ENCODE peak calls at places on chromosomes 6 and 20, in four cellular contexts. R is right atrium auricular region, C is endothelial cell, Z is left ventricle myocardium inferior. B is an unnamed sample.

GRCh38 chr6:87756858-87757257 is 54.8 kb upstream of the AKIRIN2 start:
- DNase-seq in R (peak), C (no peak), Z (no peak), B (peak)

GRCh38 chr20:20211274-20211987 is 156.5 kb upstream of the INSM1 start:
- DNase-seq in R (no peak), C (no peak), Z (no peak), B (no peak)

GRCh38 chr20:63155266-63156165 is 60.4 kb downstream of the YTHDF1 start:
- DNase-seq in R (no peak), C (no peak), Z (no peak), B (no peak)

GRCh38 chr6:128174724-128175123 is 273.9 kb upstream of the THEMIS start:
- DNase-seq in R (no peak), C (no peak), Z (no peak), B (no peak)

GRCh38 chr6:170122676-170123075 is 168.2 kb downstream of the DLL1 start:
- DNase-seq in R (peak), C (no peak), Z (no peak), B (no peak)

GRCh38 chr20:26218301-26218700 is 521.6 kb upstream of the ZNF337 start:
- DNase-seq in R (no peak), C (no peak), Z (no peak), B (no peak)

GRCh38 chr20:63478346-63479302 is 6.2 kb upstream of the KCNQ2 start:
- DNase-seq in R (no peak), C (no peak), Z (no peak), B (no peak)

GRCh38 chr6:74073896-74074295 is 377.9 kb downstream of the CD109 start:
- DNase-seq in R (no peak), C (no peak), Z (no peak), B (no peak)

GRCh38 chr6:76481101-76481500 is 408.6 kb upstream of the IMPG1 start:
- DNase-seq in R (no peak), C (no peak), Z (no peak), B (no peak)

GRCh38 chr6:118996289-118996820 is 61.4 kb upstream of the MCM9 start:
- DNase-seq in R (no peak), C (no peak), Z (no peak), B (no peak)

GRCh38 chr20:31700747-31701146 is 21.9 kb downstream of the BCL2L1 start:
- DNase-seq in R (no peak), C (no peak), Z (no peak), B (no peak)

GRCh38 chr6:45737331-45738056 is 278.2 kb downstream of the CLIC5 start:
- DNase-seq in R (no peak), C (no peak), Z (no peak), B (peak)

GRCh38 chr20:19460386-19460785 is 247.9 kb downstream of the SLC24A3 start:
- DNase-seq in R (no peak), C (no peak), Z (no peak), B (no peak)

GRCh38 chr20:63008541-63009043 is 1.8 kb upstream of the BHLHE23 start:
- DNase-seq in R (no peak), C (no peak), Z (no peak), B (no peak)

GRCh38 chr6:138162947-138163569 is 1.3 kb downstream of the ARFGEF3 start:
- DNase-seq in R (no peak), C (no peak), Z (no peak), B (no peak)

GRCh38 chr20:39825524-39825923 is 863.4 kb downstream of the DHX35 start:
- DNase-seq in R (no peak), C (no peak), Z (no peak), B (no peak)

GRCh38 chr20:23151885-23152284 is 65.8 kb upstream of the CD93 start:
- DNase-seq in R (peak), C (no peak), Z (no peak), B (no peak)

GRCh38 chr20:16926626-16927025 is 178.5 kb downstream of the OTOR start:
- DNase-seq in R (no peak), C (no peak), Z (no peak), B (no peak)

GRCh38 chr20:10414982-10415650 is 18.9 kb downstream of the MKKS start:
- DNase-seq in R (no peak), C (no peak), Z (no peak), B (no peak)

GRCh38 chr6:15907914-15908518 is 220.9 kb upstream of the MYLIP start:
- DNase-seq in R (no peak), C (no peak), Z (no peak), B (no peak)

GRCh38 chr6:117270960-117271507 is 5.7 kb downstream of the VGLL2 start:
- DNase-seq in R (no peak), C (no peak), Z (no peak), B (no peak)

GRCh38 chr6:148769304-148769968 is 22.6 kb downstream of the UST start:
- DNase-seq in R (no peak), C (no peak), Z (no peak), B (no peak)

GRCh38 chr6:84268781-84269180 is 41.3 kb upstream of the CEP162 start:
- DNase-seq in R (no peak), C (no peak), Z (no peak), B (no peak)

GRCh38 chr6:128238248-128238647 is 282.2 kb downstream of the PTPRK start:
- DNase-seq in R (no peak), C (no peak), Z (no peak), B (no peak)

GRCh38 chr6:75220365-75220764 is 14.5 kb upstream of the COL12A1 start:
- DNase-seq in R (no peak), C (no peak), Z (no peak), B (no peak)

GRCh38 chr20:19288636-19289035 is 76.2 kb downstream of the SLC24A3 start:
- DNase-seq in R (no peak), C (no peak), Z (no peak), B (no peak)

GRCh38 chr6:32115623-32116022 is 6.5 kb upstream of the TNXB start:
- DNase-seq in R (no peak), C (no peak), Z (no peak), B (no peak)

GRCh38 chr6:94052754-94053153 is 633.4 kb upstream of the EPHA7 start:
- DNase-seq in R (no peak), C (no peak), Z (no peak), B (no peak)
- TF ChIP-seq CTCF in R (no peak), C (no peak), Z (no peak), B (no peak)

GRCh38 chr6:4187480-4187879 is 52.1 kb upstream of the ECI2 start:
- DNase-seq in R (no peak), C (no peak), Z (no peak), B (no peak)

GRCh38 chr6:4188801-4189200 is 53.4 kb upstream of the ECI2 start:
- DNase-seq in R (no peak), C (no peak), Z (no peak), B (no peak)

GRCh38 chr6:4186391-4186790 is 51.0 kb upstream of the ECI2 start:
- DNase-seq in R (no peak), C (no peak), Z (no peak), B (no peak)

GRCh38 chr6:4191271-4191721 is 55.9 kb upstream of the ECI2 start:
- DNase-seq in R (no peak), C (no peak), Z (no peak), B (no peak)

DNA sequence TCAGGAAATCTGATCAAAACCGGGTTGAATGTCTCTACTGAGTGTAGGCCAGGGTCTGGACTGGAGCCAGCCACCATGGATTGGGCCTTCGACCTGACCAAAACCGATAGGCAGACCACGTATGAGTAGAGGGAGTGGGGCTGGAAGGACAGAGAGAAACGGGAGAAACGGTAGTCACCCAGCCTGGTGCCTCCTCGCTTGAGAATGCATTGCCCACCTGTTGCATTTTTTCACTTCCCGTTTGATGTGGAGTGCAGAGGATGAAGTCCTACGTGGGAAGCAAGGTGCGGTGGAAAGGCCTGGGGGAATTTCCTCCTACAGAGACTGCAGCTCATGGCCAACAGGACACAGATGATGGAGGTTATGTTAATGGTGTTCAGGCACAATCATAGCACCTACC is 53.9 kb upstream of the ECI2 start:
- DNase-seq in R (no peak), C (no peak), Z (no peak), B (no peak)
- TF ChIP-seq CTCF in R (no peak), C (no peak), Z (no peak), B (no peak)

GRCh38 chr6:90650041-90650948 is 63.4 kb upstream of the MAP3K7 start:
- DNase-seq in R (no peak), C (no peak), Z (no peak), B (no peak)

GRCh38 chr6:90656325-90656724 is 69.5 kb upstream of the MAP3K7 start:
- DNase-seq in R (no peak), C (no peak), Z (no peak), B (no peak)

GRCh38 chr6:90654806-90655205 is 67.9 kb upstream of the MAP3K7 start:
- DNase-seq in R (no peak), C (no peak), Z (no peak), B (no peak)

GRCh38 chr6:90653750-90654149 is 66.9 kb upstream of the MAP3K7 start:
- DNase-seq in R (no peak), C (no peak), Z (no peak), B (no peak)

DNA sequence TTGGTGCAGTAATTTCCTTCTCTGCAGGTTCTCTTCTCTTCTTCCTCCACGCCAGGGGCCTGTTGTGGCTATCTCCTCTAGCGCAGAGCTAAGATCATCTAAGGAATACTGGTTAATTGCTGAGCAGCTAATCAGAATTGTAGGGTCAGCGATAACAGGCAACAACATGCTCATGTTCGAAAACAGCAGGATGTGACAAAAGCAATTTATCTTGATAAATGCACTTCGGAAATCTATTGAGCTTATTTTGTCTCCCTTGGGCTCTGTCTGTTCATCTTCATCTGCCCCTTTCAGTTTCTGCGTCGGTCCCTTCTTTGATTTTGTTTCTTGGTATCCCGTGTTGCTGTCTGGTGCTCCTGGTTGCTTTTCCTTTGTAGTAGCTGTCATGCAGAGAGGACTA is 67.3 kb upstream of the MAP3K7 start:
- DNase-seq in R (no peak), C (no peak), Z (no peak), B (no peak)
- TF ChIP-seq CTCF in R (no peak), C (no peak), Z (no peak), B (no peak)

DNA sequence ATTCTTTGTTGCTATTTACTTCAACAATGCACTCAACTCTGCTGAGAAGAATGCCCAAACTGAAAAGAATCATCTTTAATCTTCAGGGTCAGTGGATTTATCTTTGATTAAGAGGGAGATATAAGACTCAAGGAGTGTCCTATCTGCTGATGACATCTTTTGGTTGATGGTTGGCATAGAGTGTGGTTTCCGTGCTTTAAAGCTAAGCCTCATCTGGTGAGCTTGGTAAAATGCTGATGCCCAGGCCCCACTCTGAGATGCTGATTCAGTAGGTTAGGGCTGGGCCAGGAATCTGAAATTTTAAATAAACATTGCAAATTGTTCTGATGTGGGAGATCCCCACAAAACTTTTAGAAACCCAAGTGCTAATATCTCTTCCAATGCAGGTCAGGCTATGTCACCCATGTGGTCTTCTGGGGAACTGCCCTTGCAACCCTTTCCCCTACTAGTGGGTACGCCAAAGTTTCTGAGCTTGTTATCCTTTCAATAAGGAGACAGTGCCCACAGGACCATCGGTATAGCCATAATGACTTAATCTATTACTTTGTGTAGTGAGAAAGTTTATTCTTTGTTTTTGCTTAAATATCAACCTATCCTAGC is 68.5 kb upstream of the ARMH2 start:
- DNase-seq in R (no peak), C (no peak), Z (no peak), B (no peak)
- TF ChIP-seq CTCF in R (no peak), C (peak), Z (no peak), B (no peak)

GRCh38 chr6:27752038-27752885 is 159.9 kb downstream of the OR2B2 start:
- DNase-seq in R (no peak), C (peak), Z (no peak), B (peak)
- TF ChIP-seq CTCF in R (peak), C (peak), Z (peak), B (peak)

GRCh38 chr6:82348130-82348529 is 15.5 kb upstream of the TPBG start:
- DNase-seq in R (no peak), C (no peak), Z (no peak), B (no peak)
- TF ChIP-seq CTCF in R (no peak), C (no peak), Z (no peak), B (no peak)

B was measured in GM13976.